ENCODE peak calls at places on chromosome 11, in four cellular contexts. V is psoas muscle, X is heart right ventricle, N is GM23248. O is an unnamed sample.
A peak's percentile ranks its signal among the peaks of the same experiment; 100 is the strongest.

GRCh38 chr11:69294621-69295078 is 695 bp downstream of the MYEOV start:
- DNase-seq in V (no peak), N (no peak), X (no peak), O (no peak)

GRCh38 chr11:68044898-68045351 is 6.1 kb downstream of the TCIRG1 start:
- DNase-seq in N (no peak), V (peak; percentile 50), X (no peak), O (no peak)

GRCh38 chr11:86728562-86728961 is 56.1 kb upstream of the ME3 start:
- DNase-seq in V (no peak), X (no peak), N (no peak), O (no peak)

GRCh38 chr11:1829039-1829820 is 5.6 kb upstream of the SYT8 start:
- DNase-seq in N (peak; percentile 88), X (no peak), V (no peak), O (peak; percentile 15)

GRCh38 chr11:209275-210121 is 2.0 kb downstream of the RIC8A start:
- DNase-seq in V (peak; percentile 44), N (peak; percentile 78), X (no peak), O (no peak)

GRCh38 chr11:115420524-115420923 is 83.7 kb downstream of the CADM1 start:
- DNase-seq in N (no peak), V (no peak), X (no peak), O (no peak)

GRCh38 chr11:82733444-82734119 is at the start of gene FAM181B:
- DNase-seq in N (peak; percentile 44), X (peak; percentile 55), V (peak; percentile 71), O (peak; percentile 44)

GRCh38 chr11:122038543-122038942 is 77.5 kb downstream of the BLID start:
- DNase-seq in V (no peak), X (no peak), N (peak; percentile 89), O (no peak)

GRCh38 chr11:16857186-16857585 is 118.7 kb downstream of the C11orf58 start:
- DNase-seq in X (peak; percentile 55), N (no peak), V (no peak), O (peak; percentile 61)

GRCh38 chr11:75547617-75548054 is 14.4 kb upstream of the SERPINH1 start:
- DNase-seq in V (peak; percentile 76), X (peak; percentile 59), N (peak; percentile 81), O (peak; percentile 74)

GRCh38 chr11:122229611-122230386 is 113.8 kb upstream of the BLID start:
- DNase-seq in X (no peak), V (no peak), N (no peak), O (peak; percentile 35)

GRCh38 chr11:9091044-9091936 is at the start of gene SCUBE2:
- DNase-seq in X (no peak), N (peak; percentile 48), V (no peak), O (no peak)

GRCh38 chr11:58675344-58676155 is 53.1 kb downstream of the CNTF start:
- DNase-seq in V (peak; percentile 87), X (peak; percentile 81), N (peak; percentile 78), O (peak; percentile 73)

GRCh38 chr11:77046060-77046501 is 11.9 kb downstream of the B3GNT6 start:
- DNase-seq in X (peak; percentile 29), N (peak; percentile 50), V (no peak), O (no peak)

GRCh38 chr11:130585545-130585944 is 137.1 kb downstream of the ADAMTS15 start:
- DNase-seq in N (peak; percentile 81), X (no peak), V (no peak), O (no peak)

GRCh38 chr11:81959341-81959740 is 774.3 kb downstream of the FAM181B start:
- DNase-seq in X (no peak), N (no peak), V (no peak), O (no peak)

DNA sequence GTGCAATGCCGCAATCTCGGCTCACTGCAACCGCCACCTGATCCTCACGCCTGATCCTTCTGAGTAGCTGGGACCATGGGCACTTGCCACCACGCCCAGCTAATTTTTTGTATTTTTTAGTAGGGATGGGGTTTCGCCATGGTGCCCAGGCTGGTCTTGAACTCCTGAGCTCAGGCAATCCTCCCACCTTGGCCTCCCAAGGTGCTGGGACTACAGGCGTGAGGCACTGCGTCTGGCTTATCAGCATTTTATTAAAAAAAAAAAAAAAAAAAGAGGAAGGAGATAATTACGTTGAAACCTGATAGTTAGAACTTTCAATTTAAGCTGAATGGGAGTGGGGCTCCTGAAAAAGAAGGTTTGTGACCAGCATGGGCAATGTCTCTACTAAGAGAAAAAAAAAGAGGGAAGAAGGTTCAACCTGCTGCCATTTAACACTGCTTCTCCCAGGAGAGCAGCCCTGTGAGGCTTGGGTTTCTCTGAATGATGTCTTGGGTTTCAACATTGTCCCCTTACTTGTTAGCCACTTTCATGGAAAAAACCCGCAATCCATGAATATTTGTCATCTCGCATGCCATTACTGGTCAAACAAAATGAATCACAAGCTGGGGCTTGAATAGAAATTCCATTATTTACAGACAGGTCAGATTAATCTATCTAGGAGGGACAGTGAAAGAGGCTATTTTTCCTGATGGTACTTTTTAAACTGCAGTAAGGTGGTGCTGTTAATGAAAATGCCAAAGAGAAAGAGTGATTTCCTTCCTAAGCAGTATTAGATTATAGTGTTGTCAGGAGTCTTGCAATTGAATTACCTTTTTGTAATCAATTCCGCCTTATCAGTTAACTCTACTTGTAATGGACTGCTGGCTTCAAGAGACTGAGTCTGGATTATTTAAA is 72.5 kb downstream of the PACS1 start:
- DNase-seq in N (peak; percentile 68), V (no peak), X (no peak), O (no peak)
- H3K4me1 ChIP-seq in N (peaks cover 21% of the 10 kb centered on the region), V (no peaks in the 10 kb centered on the region), X (peaks cover 26% of the 10 kb centered on the region), O (peaks cover 4% of the 10 kb centered on the region)

GRCh38 chr11:119116601-119117000 is 4.8 kb upstream of the HINFP start:
- DNase-seq in V (no peak), X (no peak), N (no peak), O (no peak)

GRCh38 chr11:119115484-119116234 is 5.7 kb upstream of the HINFP start:
- DNase-seq in X (peak; percentile 52), V (peak; percentile 69), N (no peak), O (peak; percentile 58)

GRCh38 chr11:119114351-119114750 is 7.0 kb upstream of the HINFP start:
- DNase-seq in N (no peak), V (no peak), X (no peak), O (no peak)

GRCh38 chr11:119117004-119117706 is 4.2 kb upstream of the HINFP start:
- DNase-seq in V (no peak), X (no peak), N (no peak), O (no peak)

DNA sequence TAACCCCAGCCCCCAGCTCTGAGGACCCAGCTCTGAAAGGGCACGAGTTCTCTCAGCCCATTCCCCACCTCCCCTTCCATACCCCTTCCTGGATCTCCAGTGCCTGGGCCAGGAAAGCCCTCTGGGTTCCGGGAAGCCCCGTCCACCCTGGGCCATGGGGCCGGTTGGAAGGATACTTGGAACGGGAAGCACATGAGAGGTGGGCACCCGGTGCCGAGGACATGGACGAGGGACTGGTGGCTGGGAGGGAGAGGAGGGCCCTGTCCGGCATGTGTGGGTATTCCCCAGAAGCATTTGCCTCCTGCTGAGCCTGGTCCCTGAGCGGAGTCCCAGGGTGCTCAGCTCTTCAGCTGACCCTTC is 5.2 kb upstream of the HINFP start:
- DNase-seq in X (no peak), N (no peak), V (no peak), O (no peak)
- H3K4me3 ChIP-seq in X (no peak overlapping the region), N (no peak overlapping the region), V (no peak overlapping the region), O (peak overlapping the region; percentile 37)

DNA sequence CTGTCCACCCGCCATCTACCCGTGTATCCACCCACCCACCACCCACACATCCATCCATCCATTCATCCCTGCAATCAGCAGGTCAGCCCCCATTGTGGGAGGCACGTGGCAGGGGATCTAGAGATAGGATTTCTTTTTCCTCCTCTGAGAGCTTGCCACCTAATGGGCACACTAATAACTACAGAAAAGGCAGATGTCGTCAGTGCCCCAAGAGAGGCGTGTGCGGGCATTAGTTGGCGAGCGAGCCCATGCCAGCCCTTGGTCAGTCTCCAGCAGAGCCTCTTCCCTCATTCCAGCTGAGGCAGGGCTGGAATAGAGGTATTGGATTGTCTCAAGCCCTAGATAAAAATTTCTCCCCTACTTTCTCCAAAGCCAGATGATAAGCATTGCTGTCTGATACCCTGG is 9.7 kb downstream of the USP2 start:
- DNase-seq in V (peak; percentile 88), N (no peak), X (no peak), O (no peak)
- H3K4me1 ChIP-seq in V (peaks cover 93% of the 10 kb centered on the region), N (peaks cover 23% of the 10 kb centered on the region), X (peaks cover 99% of the 10 kb centered on the region), O (no peaks in the 10 kb centered on the region)

DNA sequence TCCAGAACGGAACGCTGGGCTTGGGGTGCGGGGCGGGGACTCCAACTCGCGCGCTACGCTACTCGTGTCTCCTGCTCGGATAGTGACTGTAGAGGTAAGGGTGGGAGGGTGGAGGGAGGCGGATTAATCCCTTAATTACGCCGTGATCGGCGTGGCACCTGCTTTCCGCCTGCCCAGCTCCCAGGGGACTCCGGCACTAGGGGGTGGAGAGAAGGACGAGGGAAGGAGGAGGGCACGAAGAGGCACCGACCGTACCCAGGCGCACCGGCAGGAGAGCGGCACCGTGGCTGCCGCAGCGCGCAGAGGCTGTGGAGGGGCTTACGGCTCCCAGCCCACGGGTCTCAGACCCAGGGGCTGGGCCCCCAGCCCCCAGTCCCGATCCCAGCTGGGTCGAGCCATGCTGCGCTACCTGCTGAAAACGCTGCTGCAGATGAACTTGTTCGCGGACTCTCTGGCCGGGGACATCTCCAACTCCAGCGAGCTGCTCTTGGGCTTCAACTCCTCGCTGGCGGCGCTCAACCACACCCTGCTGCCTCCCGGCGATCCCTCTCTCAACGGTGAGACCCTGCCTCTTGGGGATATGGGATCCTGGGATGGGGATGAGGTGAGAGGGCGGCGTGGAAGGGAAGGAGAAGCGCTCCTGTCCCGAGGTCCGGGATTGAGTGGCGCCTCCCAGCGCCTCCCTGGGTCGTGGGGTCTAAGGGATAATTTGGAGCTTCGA is at the start of gene ROBO3:
- DNase-seq in N (no peak), X (no peak), V (no peak), O (no peak)
- H3K4me3 ChIP-seq in N (peak within 1 kb of the TSS; percentile 53), X (peak within 1 kb of the TSS; percentile 45), V (peak within 1 kb of the TSS; percentile 50), O (peak within 1 kb of the TSS; percentile 31)

GRCh38 chr11:64874841-64875240 is 3.6 kb downstream of the EHD1 start:
- DNase-seq in V (no peak), X (no peak), N (no peak), O (no peak)

GRCh38 chr11:64874308-64874707 is 4.1 kb downstream of the EHD1 start:
- DNase-seq in N (no peak), X (no peak), V (no peak), O (no peak)

GRCh38 chr11:64870176-64870892 is 8.1 kb downstream of the EHD1 start:
- DNase-seq in X (peak; percentile 69), V (peak; percentile 85), N (peak; percentile 84), O (peak; percentile 45)

GRCh38 chr11:64870893-64871849 is 7.2 kb downstream of the EHD1 start:
- DNase-seq in X (no peak), V (no peak), N (no peak), O (no peak)

DNA sequence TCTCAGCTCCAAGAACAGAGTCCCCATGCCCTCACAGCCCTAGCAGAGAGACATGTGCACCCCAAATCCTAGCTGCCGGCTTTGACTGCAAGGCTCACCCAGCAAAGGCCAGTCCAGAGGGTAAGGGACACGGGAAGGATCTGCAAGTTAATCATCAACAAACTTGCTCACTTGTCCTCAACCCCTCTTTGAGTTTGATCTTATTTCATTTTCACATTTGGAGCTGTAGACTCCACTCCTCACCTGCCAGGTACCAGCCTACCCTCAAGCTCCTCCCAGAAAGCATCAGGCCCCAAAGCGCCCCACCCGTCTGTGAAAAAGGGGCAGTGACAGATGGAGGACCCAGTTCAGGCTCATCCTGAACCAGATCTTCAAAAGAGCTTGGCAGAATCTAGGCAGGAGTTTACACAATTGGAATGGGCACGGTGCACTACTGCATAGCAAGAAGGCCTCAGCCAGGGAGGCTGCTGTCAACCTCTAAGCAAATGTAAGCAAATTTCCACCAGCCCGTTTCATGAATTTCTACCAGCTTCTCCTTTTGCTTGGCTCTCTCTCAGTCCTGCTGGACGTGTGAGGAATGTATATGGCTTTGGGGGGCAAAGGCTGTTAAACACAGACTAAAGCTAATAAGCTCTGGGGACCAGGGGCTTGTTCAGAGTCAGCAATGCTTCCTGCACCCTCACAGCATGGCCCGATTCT is 5.5 kb downstream of the EHD1 start:
- DNase-seq in V (no peak), N (no peak), X (no peak), O (no peak)
- H3K4me1 ChIP-seq in V (peaks cover 91% of the 10 kb centered on the region), N (peaks cover 45% of the 10 kb centered on the region), X (peaks cover 94% of the 10 kb centered on the region), O (peaks cover 78% of the 10 kb centered on the region)

O was measured in heart left ventricle.